ENCODE peak calls at places on chromosomes 5 and 9, in six cellular contexts. One of them, this sample, is unnamed.

GRCh38 chr9:104780796-104781395 is 17.0 kb downstream of the NIPSNAP3B start:
- DNase-seq in naive thymus-derived CD8-positive, alpha-beta T cell: no peak
- DNase-seq in stimulated activated CD4-positive, alpha-beta T cell treated with anti-CD3 and anti-CD28 coated beads, Interleukin-2, amount 100 ng/mL, for 48 hours: no peak
- DNase-seq in neural crest cell: no peak
- DNase-seq in AG09319: peak
- DNase-seq in ureter: no peak
- DNase-seq in this sample: no peak

GRCh38 chr5:72203251-72203845 is 96.1 kb downstream of the MAP1B start:
- DNase-seq in neural crest cell: no peak
- DNase-seq in ureter: no peak
- DNase-seq in stimulated activated CD4-positive, alpha-beta T cell treated with anti-CD3 and anti-CD28 coated beads, Interleukin-2, amount 100 ng/mL, for 48 hours: no peak
- DNase-seq in naive thymus-derived CD8-positive, alpha-beta T cell: no peak
- DNase-seq in AG09319: no peak
- DNase-seq in this sample: no peak

GRCh38 chr5:140575309-140575708 is 10.7 kb downstream of the SLC35A4 start:
- DNase-seq in neural crest cell: no peak
- DNase-seq in ureter: no peak
- DNase-seq in AG09319: no peak
- DNase-seq in stimulated activated CD4-positive, alpha-beta T cell treated with anti-CD3 and anti-CD28 coated beads, Interleukin-2, amount 100 ng/mL, for 48 hours: no peak
- DNase-seq in naive thymus-derived CD8-positive, alpha-beta T cell: no peak
- DNase-seq in this sample: peak

GRCh38 chr5:164958688-164959087 is 1453.3 kb downstream of the MAT2B start:
- DNase-seq in ureter: no peak
- DNase-seq in neural crest cell: no peak
- DNase-seq in AG09319: no peak
- DNase-seq in naive thymus-derived CD8-positive, alpha-beta T cell: no peak
- DNase-seq in stimulated activated CD4-positive, alpha-beta T cell treated with anti-CD3 and anti-CD28 coated beads, Interleukin-2, amount 100 ng/mL, for 48 hours: no peak
- DNase-seq in this sample: no peak

GRCh38 chr5:147857302-147858129 is 21.0 kb upstream of the SCGB3A2 start:
- DNase-seq in naive thymus-derived CD8-positive, alpha-beta T cell: no peak
- DNase-seq in AG09319: peak
- DNase-seq in ureter: peak
- DNase-seq in neural crest cell: peak
- DNase-seq in stimulated activated CD4-positive, alpha-beta T cell treated with anti-CD3 and anti-CD28 coated beads, Interleukin-2, amount 100 ng/mL, for 48 hours: peak
- DNase-seq in this sample: peak

GRCh38 chr9:124622882-124623281 is 115.7 kb upstream of the NR5A1 start:
- DNase-seq in neural crest cell: no peak
- DNase-seq in stimulated activated CD4-positive, alpha-beta T cell treated with anti-CD3 and anti-CD28 coated beads, Interleukin-2, amount 100 ng/mL, for 48 hours: no peak
- DNase-seq in AG09319: no peak
- DNase-seq in ureter: no peak
- DNase-seq in naive thymus-derived CD8-positive, alpha-beta T cell: no peak
- DNase-seq in this sample: no peak

GRCh38 chr9:109277451-109277850 is 43.4 kb downstream of the EPB41L4B start:
- DNase-seq in naive thymus-derived CD8-positive, alpha-beta T cell: no peak
- DNase-seq in neural crest cell: no peak
- DNase-seq in ureter: peak
- DNase-seq in AG09319: no peak
- DNase-seq in stimulated activated CD4-positive, alpha-beta T cell treated with anti-CD3 and anti-CD28 coated beads, Interleukin-2, amount 100 ng/mL, for 48 hours: no peak
- DNase-seq in this sample: no peak

GRCh38 chr9:115590016-115590415 is 472.1 kb upstream of the TNC start:
- DNase-seq in stimulated activated CD4-positive, alpha-beta T cell treated with anti-CD3 and anti-CD28 coated beads, Interleukin-2, amount 100 ng/mL, for 48 hours: no peak
- DNase-seq in ureter: no peak
- DNase-seq in AG09319: peak
- DNase-seq in neural crest cell: no peak
- DNase-seq in naive thymus-derived CD8-positive, alpha-beta T cell: no peak
- DNase-seq in this sample: no peak

GRCh38 chr5:169637085-169637855 is at the start of gene DOCK2:
- DNase-seq in ureter: peak
- DNase-seq in AG09319: no peak
- DNase-seq in stimulated activated CD4-positive, alpha-beta T cell treated with anti-CD3 and anti-CD28 coated beads, Interleukin-2, amount 100 ng/mL, for 48 hours: peak
- DNase-seq in naive thymus-derived CD8-positive, alpha-beta T cell: peak
- DNase-seq in neural crest cell: no peak
- DNase-seq in this sample: peak

GRCh38 chr5:170302729-170303501 is 5.3 kb upstream of the LCP2 start:
- DNase-seq in AG09319: no peak
- DNase-seq in neural crest cell: no peak
- DNase-seq in stimulated activated CD4-positive, alpha-beta T cell treated with anti-CD3 and anti-CD28 coated beads, Interleukin-2, amount 100 ng/mL, for 48 hours: peak
- DNase-seq in naive thymus-derived CD8-positive, alpha-beta T cell: peak
- DNase-seq in ureter: no peak
- DNase-seq in this sample: no peak

GRCh38 chr9:126217121-126217520 is 109.5 kb upstream of the MVB12B start:
- DNase-seq in naive thymus-derived CD8-positive, alpha-beta T cell: no peak
- DNase-seq in AG09319: no peak
- DNase-seq in ureter: no peak
- DNase-seq in stimulated activated CD4-positive, alpha-beta T cell treated with anti-CD3 and anti-CD28 coated beads, Interleukin-2, amount 100 ng/mL, for 48 hours: no peak
- DNase-seq in neural crest cell: no peak
- DNase-seq in this sample: no peak

GRCh38 chr5:82522912-82523311 is 244.8 kb upstream of the RPS23 start:
- DNase-seq in naive thymus-derived CD8-positive, alpha-beta T cell: no peak
- DNase-seq in AG09319: no peak
- DNase-seq in stimulated activated CD4-positive, alpha-beta T cell treated with anti-CD3 and anti-CD28 coated beads, Interleukin-2, amount 100 ng/mL, for 48 hours: no peak
- DNase-seq in neural crest cell: no peak
- DNase-seq in ureter: no peak
- DNase-seq in this sample: no peak

GRCh38 chr9:93182572-93182971 is 1.4 kb upstream of the WNK2 start:
- DNase-seq in AG09319: no peak
- DNase-seq in ureter: no peak
- DNase-seq in stimulated activated CD4-positive, alpha-beta T cell treated with anti-CD3 and anti-CD28 coated beads, Interleukin-2, amount 100 ng/mL, for 48 hours: no peak
- DNase-seq in neural crest cell: no peak
- DNase-seq in naive thymus-derived CD8-positive, alpha-beta T cell: no peak
- DNase-seq in this sample: no peak

GRCh38 chr5:61991861-61992260 is 314.1 kb upstream of the KIF2A start:
- DNase-seq in ureter: no peak
- DNase-seq in stimulated activated CD4-positive, alpha-beta T cell treated with anti-CD3 and anti-CD28 coated beads, Interleukin-2, amount 100 ng/mL, for 48 hours: no peak
- DNase-seq in naive thymus-derived CD8-positive, alpha-beta T cell: no peak
- DNase-seq in AG09319: no peak
- DNase-seq in neural crest cell: no peak
- DNase-seq in this sample: no peak

GRCh38 chr9:11457809-11458785 is 845.3 kb upstream of the PTPRD start:
- DNase-seq in AG09319: no peak
- DNase-seq in naive thymus-derived CD8-positive, alpha-beta T cell: no peak
- DNase-seq in stimulated activated CD4-positive, alpha-beta T cell treated with anti-CD3 and anti-CD28 coated beads, Interleukin-2, amount 100 ng/mL, for 48 hours: no peak
- DNase-seq in ureter: no peak
- DNase-seq in neural crest cell: no peak
- DNase-seq in this sample: no peak

GRCh38 chr9:136799854-136800657 is 3.9 kb downstream of the CCDC183 start:
- DNase-seq in naive thymus-derived CD8-positive, alpha-beta T cell: peak
- DNase-seq in neural crest cell: peak
- DNase-seq in AG09319: no peak
- DNase-seq in ureter: peak
- DNase-seq in stimulated activated CD4-positive, alpha-beta T cell treated with anti-CD3 and anti-CD28 coated beads, Interleukin-2, amount 100 ng/mL, for 48 hours: peak
- DNase-seq in this sample: peak

GRCh38 chr5:121497176-121497575 is 354.5 kb upstream of the FTMT start:
- DNase-seq in AG09319: no peak
- DNase-seq in stimulated activated CD4-positive, alpha-beta T cell treated with anti-CD3 and anti-CD28 coated beads, Interleukin-2, amount 100 ng/mL, for 48 hours: no peak
- DNase-seq in naive thymus-derived CD8-positive, alpha-beta T cell: no peak
- DNase-seq in ureter: no peak
- DNase-seq in neural crest cell: no peak
- DNase-seq in this sample: no peak

GRCh38 chr9:33297455-33297854 is 7.1 kb downstream of the NFX1 start:
- DNase-seq in naive thymus-derived CD8-positive, alpha-beta T cell: no peak
- DNase-seq in ureter: no peak
- DNase-seq in AG09319: no peak
- DNase-seq in stimulated activated CD4-positive, alpha-beta T cell treated with anti-CD3 and anti-CD28 coated beads, Interleukin-2, amount 100 ng/mL, for 48 hours: no peak
- DNase-seq in neural crest cell: no peak
- DNase-seq in this sample: no peak

GRCh38 chr5:87394407-87394806 is 18.3 kb downstream of the CCNH start:
- DNase-seq in AG09319: peak
- DNase-seq in stimulated activated CD4-positive, alpha-beta T cell treated with anti-CD3 and anti-CD28 coated beads, Interleukin-2, amount 100 ng/mL, for 48 hours: no peak
- DNase-seq in ureter: no peak
- DNase-seq in naive thymus-derived CD8-positive, alpha-beta T cell: no peak
- DNase-seq in neural crest cell: no peak
- DNase-seq in this sample: no peak

GRCh38 chr5:93513298-93513697 is 67.7 kb downstream of the NR2F1-AS1 start:
- DNase-seq in naive thymus-derived CD8-positive, alpha-beta T cell: no peak
- DNase-seq in stimulated activated CD4-positive, alpha-beta T cell treated with anti-CD3 and anti-CD28 coated beads, Interleukin-2, amount 100 ng/mL, for 48 hours: no peak
- DNase-seq in ureter: no peak
- DNase-seq in neural crest cell: no peak
- DNase-seq in AG09319: no peak
- DNase-seq in this sample: no peak

GRCh38 chr9:11646831-11647230 is 1034.0 kb upstream of the PTPRD start:
- DNase-seq in ureter: no peak
- DNase-seq in stimulated activated CD4-positive, alpha-beta T cell treated with anti-CD3 and anti-CD28 coated beads, Interleukin-2, amount 100 ng/mL, for 48 hours: no peak
- DNase-seq in AG09319: no peak
- DNase-seq in neural crest cell: no peak
- DNase-seq in naive thymus-derived CD8-positive, alpha-beta T cell: no peak
- DNase-seq in this sample: no peak

GRCh38 chr9:102499468-102499867 is 495.7 kb upstream of the CYLC2 start:
- DNase-seq in ureter: no peak
- DNase-seq in AG09319: no peak
- DNase-seq in neural crest cell: no peak
- DNase-seq in stimulated activated CD4-positive, alpha-beta T cell treated with anti-CD3 and anti-CD28 coated beads, Interleukin-2, amount 100 ng/mL, for 48 hours: no peak
- DNase-seq in naive thymus-derived CD8-positive, alpha-beta T cell: no peak
- DNase-seq in this sample: no peak

GRCh38 chr5:142512680-142513042 is 173.2 kb downstream of the FGF1 start:
- DNase-seq in AG09319: no peak
- DNase-seq in neural crest cell: no peak
- DNase-seq in ureter: no peak
- DNase-seq in stimulated activated CD4-positive, alpha-beta T cell treated with anti-CD3 and anti-CD28 coated beads, Interleukin-2, amount 100 ng/mL, for 48 hours: no peak
- DNase-seq in naive thymus-derived CD8-positive, alpha-beta T cell: no peak
- DNase-seq in this sample: no peak

GRCh38 chr9:88992556-88992955 is 1.3 kb downstream of the S1PR3 start:
- DNase-seq in naive thymus-derived CD8-positive, alpha-beta T cell: no peak
- DNase-seq in stimulated activated CD4-positive, alpha-beta T cell treated with anti-CD3 and anti-CD28 coated beads, Interleukin-2, amount 100 ng/mL, for 48 hours: no peak
- DNase-seq in neural crest cell: no peak
- DNase-seq in AG09319: no peak
- DNase-seq in ureter: no peak
- DNase-seq in this sample: no peak

GRCh38 chr9:4413856-4414255 is 76.4 kb upstream of the SLC1A1 start:
- DNase-seq in neural crest cell: no peak
- DNase-seq in ureter: no peak
- DNase-seq in stimulated activated CD4-positive, alpha-beta T cell treated with anti-CD3 and anti-CD28 coated beads, Interleukin-2, amount 100 ng/mL, for 48 hours: no peak
- DNase-seq in AG09319: no peak
- DNase-seq in naive thymus-derived CD8-positive, alpha-beta T cell: no peak
- DNase-seq in this sample: no peak

GRCh38 chr9:88716636-88717035 is 181.7 kb downstream of the NXNL2 start:
- DNase-seq in AG09319: no peak
- DNase-seq in naive thymus-derived CD8-positive, alpha-beta T cell: no peak
- DNase-seq in ureter: no peak
- DNase-seq in neural crest cell: no peak
- DNase-seq in stimulated activated CD4-positive, alpha-beta T cell treated with anti-CD3 and anti-CD28 coated beads, Interleukin-2, amount 100 ng/mL, for 48 hours: no peak
- DNase-seq in this sample: no peak

GRCh38 chr9:122190597-122191381 is 31.1 kb downstream of the MORN5 start:
- DNase-seq in stimulated activated CD4-positive, alpha-beta T cell treated with anti-CD3 and anti-CD28 coated beads, Interleukin-2, amount 100 ng/mL, for 48 hours: no peak
- DNase-seq in AG09319: no peak
- DNase-seq in neural crest cell: no peak
- DNase-seq in naive thymus-derived CD8-positive, alpha-beta T cell: no peak
- DNase-seq in ureter: peak
- DNase-seq in this sample: no peak

GRCh38 chr5:157113007-157113406 is 4.2 kb upstream of the HAVCR2 start:
- DNase-seq in stimulated activated CD4-positive, alpha-beta T cell treated with anti-CD3 and anti-CD28 coated beads, Interleukin-2, amount 100 ng/mL, for 48 hours: no peak
- DNase-seq in ureter: no peak
- DNase-seq in neural crest cell: no peak
- DNase-seq in naive thymus-derived CD8-positive, alpha-beta T cell: no peak
- DNase-seq in AG09319: no peak
- DNase-seq in this sample: no peak

GRCh38 chr5:11268894-11269293 is 507.9 kb upstream of the DAP start:
- DNase-seq in neural crest cell: no peak
- DNase-seq in ureter: no peak
- DNase-seq in AG09319: no peak
- DNase-seq in naive thymus-derived CD8-positive, alpha-beta T cell: no peak
- DNase-seq in stimulated activated CD4-positive, alpha-beta T cell treated with anti-CD3 and anti-CD28 coated beads, Interleukin-2, amount 100 ng/mL, for 48 hours: no peak
- DNase-seq in this sample: no peak

GRCh38 chr5:100771181-100771580 is 131.9 kb downstream of the ST8SIA4 start:
- DNase-seq in naive thymus-derived CD8-positive, alpha-beta T cell: no peak
- DNase-seq in stimulated activated CD4-positive, alpha-beta T cell treated with anti-CD3 and anti-CD28 coated beads, Interleukin-2, amount 100 ng/mL, for 48 hours: no peak
- DNase-seq in neural crest cell: no peak
- DNase-seq in AG09319: no peak
- DNase-seq in ureter: no peak
- DNase-seq in this sample: no peak

This sample was measured in endothelial cell.